ENCODE peak calls at places on chromosome 11, in seven cellular contexts. X is GM10248, O is lower lobe of right lung, S is left ventricle myocardium inferior, Y is A549, G is upper lobe of right lung, N is AG09309. U is an unnamed sample.

GRCh38 chr11:25794804-25795203 is 537.1 kb upstream of the ANO3 start:
- DNase-seq in X (no peak), O (no peak), S (no peak), Y (no peak), G (no peak), N (no peak), U (no peak)

GRCh38 chr11:57527056-57527631 is 3.4 kb downstream of the TIMM10 start:
- DNase-seq in X (peak), O (peak), S (peak), Y (peak), G (no peak), N (no peak), U (peak)

GRCh38 chr11:126927628-126928027 is 72.9 kb downstream of the KIRREL3 start:
- DNase-seq in X (no peak), O (peak), S (no peak), Y (no peak), G (no peak), N (no peak), U (no peak)

GRCh38 chr11:103024086-103024485 is 67.9 kb downstream of the DCUN1D5 start:
- DNase-seq in X (no peak), O (no peak), S (no peak), Y (no peak), G (no peak), N (no peak), U (no peak)

GRCh38 chr11:118415739-118416068 is 14.3 kb downstream of the ATP5MG start:
- DNase-seq in X (no peak), O (no peak), S (no peak), Y (peak), G (no peak), N (peak), U (peak)

GRCh38 chr11:128503231-128503991 is 83.9 kb downstream of the ETS1 start:
- DNase-seq in X (no peak), O (no peak), S (no peak), Y (no peak), G (no peak), N (peak), U (peak)

GRCh38 chr11:69099193-69099592 is 50.5 kb downstream of the TPCN2 start:
- DNase-seq in X (no peak), O (no peak), S (no peak), Y (no peak), G (no peak), N (no peak), U (no peak)

GRCh38 chr11:80584661-80585060 is 1143.8 kb upstream of the TENM4 start:
- DNase-seq in X (no peak), O (no peak), S (no peak), Y (no peak), G (no peak), N (no peak), U (no peak)

GRCh38 chr11:43874738-43875137 is 5.9 kb upstream of the ALKBH3 start:
- DNase-seq in X (no peak), O (no peak), S (no peak), Y (no peak), G (no peak), N (no peak), U (no peak)

GRCh38 chr11:43879789-43880639 is 617 bp upstream of the ALKBH3 start:
- DNase-seq in X (no peak), O (no peak), S (no peak), Y (no peak), G (no peak), N (no peak), U (no peak)

GRCh38 chr11:43880640-43881159 is at the start of gene ALKBH3:
- DNase-seq in X (peak), O (peak), S (peak), Y (peak), G (peak), N (peak), U (peak)
- TF ChIP-seq CTCF in X (no peak), O (no peak), S (peak), Y (no peak), G (no peak), N (no peak), U (no peak)

DNA sequence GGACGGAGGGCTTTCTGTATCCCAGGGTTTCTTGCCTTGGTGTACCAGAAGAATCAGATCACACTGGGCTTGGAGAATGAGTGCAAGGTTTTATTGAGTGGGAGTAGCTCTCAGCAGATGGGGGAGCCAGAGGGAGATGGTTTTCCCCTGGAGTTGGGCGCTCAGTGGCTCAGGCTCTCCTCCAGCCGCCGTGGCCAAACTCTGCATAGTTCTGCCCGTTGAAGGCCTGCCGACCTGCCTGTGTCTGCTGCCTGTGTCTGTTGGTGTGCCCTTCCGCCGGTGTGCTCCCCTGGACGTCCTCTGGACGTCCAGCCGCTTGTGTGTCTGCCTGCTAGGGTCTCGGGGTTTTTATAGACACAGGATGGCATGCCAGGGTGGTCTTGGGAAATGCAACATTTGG is 4.5 kb upstream of the ALKBH8 start:
- DNase-seq in X (no peak), O (no peak), S (no peak), Y (no peak), G (no peak), N (no peak), U (no peak)
- TF ChIP-seq CTCF in X (no peak), O (no peak), S (no peak), Y (no peak), G (no peak), N (no peak), U (no peak)

GRCh38 chr11:116415095-116415494 is 357.7 kb downstream of the BUD13 start:
- DNase-seq in X (no peak), O (no peak), S (no peak), Y (peak), G (no peak), N (no peak), U (no peak)
- TF ChIP-seq CTCF in X (no peak), O (no peak), S (no peak), Y (no peak), G (no peak), N (no peak), U (no peak)

DNA sequence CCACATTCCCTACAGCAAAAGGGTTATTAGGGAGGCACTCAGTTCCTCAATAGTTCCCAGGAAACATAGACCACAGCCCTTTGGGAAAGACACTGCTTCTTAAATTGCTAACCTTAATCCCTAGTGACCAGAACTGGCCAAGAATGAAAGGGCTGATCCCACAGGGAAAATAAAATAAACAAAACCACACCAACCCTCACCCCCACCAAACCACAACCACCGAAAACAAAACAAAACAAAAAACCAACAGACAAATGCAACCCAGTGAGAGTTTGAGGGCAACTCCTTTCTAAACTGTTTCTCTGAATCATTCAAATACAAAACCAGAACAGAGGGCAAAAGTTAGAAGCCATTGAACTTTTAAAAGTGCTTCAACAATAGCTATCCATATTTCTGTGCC is 57.2 kb downstream of the NAV2 start:
- DNase-seq in X (no peak), O (no peak), S (no peak), Y (no peak), G (no peak), N (peak), U (no peak)
- TF ChIP-seq CTCF in X (no peak), O (no peak), S (no peak), Y (no peak), G (no peak), N (no peak), U (no peak)

GRCh38 chr11:27158763-27159679 is 118.4 kb downstream of the BBOX1 start:
- DNase-seq in X (peak), O (no peak), S (no peak), Y (peak), G (no peak), N (peak), U (peak)
- TF ChIP-seq CTCF in X (peak), O (peak), S (peak), Y (peak), G (peak), N (peak), U (peak)

GRCh38 chr11:30762188-30762587 is 176.0 kb upstream of the MPPED2 start:
- DNase-seq in X (no peak), O (no peak), S (no peak), Y (no peak), G (no peak), N (no peak), U (no peak)
- TF ChIP-seq CTCF in X (no peak), O (no peak), S (no peak), Y (no peak), G (no peak), N (no peak), U (no peak)

DNA sequence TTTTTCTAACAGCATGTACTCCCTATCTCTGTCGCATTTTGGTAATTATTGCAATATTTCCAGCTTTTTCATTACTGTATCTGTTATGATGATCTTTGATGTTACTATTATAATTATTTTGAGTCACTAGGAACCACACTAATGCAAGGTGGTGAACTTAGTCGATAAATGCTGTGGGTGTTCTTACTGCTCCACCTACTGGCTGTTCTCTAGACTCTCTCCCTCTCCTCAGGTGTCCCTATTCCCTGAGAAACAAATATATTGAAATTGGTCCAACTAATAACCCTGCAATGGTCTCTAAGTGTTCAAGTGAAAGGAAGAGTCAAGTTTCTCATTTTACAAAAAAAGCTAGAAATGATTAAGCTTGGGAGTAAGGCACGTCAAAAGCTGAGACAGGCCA is 10.5 kb downstream of the ARL14EP start:
- DNase-seq in X (no peak), O (no peak), S (no peak), Y (peak), G (no peak), N (no peak), U (no peak)
- TF ChIP-seq CTCF in X (peak), O (peak), S (peak), Y (peak), G (peak), N (peak), U (peak)

GRCh38 chr11:107702723-107703122 is 9.1 kb downstream of the SLN start:
- DNase-seq in X (no peak), O (no peak), S (no peak), Y (no peak), G (no peak), N (no peak), U (no peak)
- TF ChIP-seq CTCF in X (no peak), O (no peak), S (no peak), Y (no peak), G (no peak), N (no peak), U (no peak)

DNA sequence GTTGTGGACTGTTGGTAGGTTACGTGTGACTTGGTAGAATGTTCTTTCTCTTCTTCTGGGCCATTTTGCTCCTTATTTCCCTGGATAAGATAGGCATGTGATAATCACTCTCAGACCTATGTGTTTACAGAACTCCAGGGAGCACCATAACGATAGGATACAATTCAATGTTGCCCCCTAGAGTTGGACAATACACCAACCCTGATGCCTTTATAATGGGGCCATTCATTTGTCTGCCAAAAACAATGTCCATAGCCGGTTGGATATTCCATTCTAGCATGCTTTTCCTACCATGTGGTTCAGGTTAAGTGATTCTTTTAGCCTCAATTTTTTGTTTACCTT is 60.5 kb downstream of the APIP start:
- DNase-seq in X (no peak), O (no peak), S (no peak), Y (peak), G (no peak), N (no peak), U (no peak)
- TF ChIP-seq CTCF in X (no peak), O (no peak), S (no peak), Y (no peak), G (no peak), N (no peak), U (no peak)

U was measured in activated CD8-positive, alpha-beta T cell treated with anti-CD3 and anti-CD28 coated beads for 36 hours.